ENCODE peak calls at places on chromosomes 13 and 19, in four cellular contexts. One of them, this sample, is unnamed.

GRCh38 chr19:15124572-15125231 is 17.5 kb downstream of the SYDE1 start:
- DNase-seq in psoas muscle: peak; percentile 61
- DNase-seq in tibial artery: no peak
- DNase-seq in small intestine: peak; percentile 80
- DNase-seq in this sample: no peak

GRCh38 chr13:76903544-76904162 is 17.4 kb upstream of the KCTD12 start:
- DNase-seq in small intestine: peak; percentile 64
- DNase-seq in psoas muscle: no peak
- DNase-seq in tibial artery: peak; percentile 69
- DNase-seq in this sample: peak; percentile 69

GRCh38 chr19:50030937-50031336 is 5.1 kb downstream of the ZNF473 start:
- DNase-seq in tibial artery: no peak
- DNase-seq in small intestine: no peak
- DNase-seq in psoas muscle: no peak
- DNase-seq in this sample: no peak

GRCh38 chr13:114107686-114108081 is 24.7 kb downstream of the RASA3 start:
- DNase-seq in psoas muscle: peak; percentile 87
- DNase-seq in small intestine: no peak
- DNase-seq in tibial artery: peak; percentile 17
- DNase-seq in this sample: no peak

GRCh38 chr13:41742917-41743552 is 217.9 kb downstream of the VWA8 start:
- DNase-seq in small intestine: no peak
- DNase-seq in psoas muscle: no peak
- DNase-seq in tibial artery: no peak
- DNase-seq in this sample: no peak

GRCh38 chr13:50613356-50613831 is 230.1 kb downstream of the DLEU7 start:
- DNase-seq in psoas muscle: no peak
- DNase-seq in small intestine: no peak
- DNase-seq in tibial artery: no peak
- DNase-seq in this sample: no peak

GRCh38 chr19:38952395-38953165 is 21.8 kb downstream of the MRPS12 start:
- DNase-seq in small intestine: peak; percentile 80
- DNase-seq in psoas muscle: no peak
- DNase-seq in tibial artery: no peak
- DNase-seq in this sample: peak; percentile 28

GRCh38 chr13:107342747-107343146 is 774.8 kb upstream of the ARGLU1 start:
- DNase-seq in small intestine: no peak
- DNase-seq in tibial artery: no peak
- DNase-seq in psoas muscle: no peak
- DNase-seq in this sample: no peak

GRCh38 chr19:42433503-42434260 is 6.5 kb upstream of the LIPE start:
- DNase-seq in small intestine: peak; percentile 94
- DNase-seq in tibial artery: peak; percentile 66
- DNase-seq in psoas muscle: peak; percentile 91
- DNase-seq in this sample: peak; percentile 60

GRCh38 chr13:57631607-57632275 is at the start of gene PCDH17:
- DNase-seq in small intestine: no peak
- DNase-seq in tibial artery: peak; percentile 65
- DNase-seq in psoas muscle: peak; percentile 53
- DNase-seq in this sample: no peak

GRCh38 chr19:19418548-19419260 is 13.2 kb downstream of the GATAD2A start:
- DNase-seq in psoas muscle: no peak
- DNase-seq in tibial artery: no peak
- DNase-seq in small intestine: no peak
- DNase-seq in this sample: no peak

GRCh38 chr13:27359203-27359821 is 65.1 kb upstream of the GTF3A start:
- DNase-seq in psoas muscle: peak; percentile 70
- DNase-seq in tibial artery: peak; percentile 49
- DNase-seq in small intestine: peak; percentile 72
- DNase-seq in this sample: peak; percentile 70

GRCh38 chr13:31885994-31886393 is 145.6 kb upstream of the FRY start:
- DNase-seq in tibial artery: no peak
- DNase-seq in psoas muscle: no peak
- DNase-seq in small intestine: no peak
- DNase-seq in this sample: no peak

GRCh38 chr13:83780201-83780600 is 102.1 kb downstream of the SLITRK1 start:
- DNase-seq in psoas muscle: no peak
- DNase-seq in small intestine: peak; percentile 5
- DNase-seq in tibial artery: no peak
- DNase-seq in this sample: no peak

GRCh38 chr13:95296326-95296939 is 4.8 kb downstream of the ABCC4 start:
- DNase-seq in small intestine: peak; percentile 66
- DNase-seq in tibial artery: no peak
- DNase-seq in psoas muscle: peak; percentile 74
- DNase-seq in this sample: no peak

GRCh38 chr19:16820056-16820455 is 9.1 kb upstream of the SIN3B start:
- DNase-seq in tibial artery: no peak
- DNase-seq in psoas muscle: no peak
- DNase-seq in small intestine: no peak
- DNase-seq in this sample: no peak

GRCh38 chr19:42191855-42192254 is 25.6 kb downstream of the DEDD2 start:
- DNase-seq in tibial artery: no peak
- DNase-seq in psoas muscle: no peak
- DNase-seq in small intestine: peak; percentile 99
- DNase-seq in this sample: no peak

GRCh38 chr19:48629599-48630288 is 7.4 kb downstream of the DBP start:
- DNase-seq in small intestine: peak; percentile 98
- DNase-seq in psoas muscle: peak; percentile 77
- DNase-seq in tibial artery: no peak
- DNase-seq in this sample: no peak

GRCh38 chr13:111228262-111229144 is 91.9 kb upstream of the TEX29 start:
- DNase-seq in small intestine: no peak
- DNase-seq in psoas muscle: peak; percentile 62
- DNase-seq in tibial artery: no peak
- DNase-seq in this sample: no peak

GRCh38 chr19:46839752-46840151 is 10.9 kb downstream of the AP2S1 start:
- DNase-seq in tibial artery: no peak
- DNase-seq in small intestine: peak; percentile 83
- DNase-seq in psoas muscle: no peak
- DNase-seq in this sample: no peak

GRCh38 chr13:51271528-51272070 is 49.4 kb downstream of the FAM124A start:
- DNase-seq in tibial artery: no peak
- DNase-seq in small intestine: no peak
- DNase-seq in psoas muscle: no peak
- DNase-seq in this sample: no peak

GRCh38 chr19:46492841-46493235 is 2.8 kb downstream of the PNMA8B start:
- DNase-seq in tibial artery: no peak
- DNase-seq in small intestine: no peak
- DNase-seq in psoas muscle: no peak
- DNase-seq in this sample: no peak

GRCh38 chr19:10292206-10292788 is 2.5 kb downstream of the ICAM5 start:
- DNase-seq in small intestine: peak; percentile 79
- DNase-seq in psoas muscle: peak; percentile 85
- DNase-seq in tibial artery: peak; percentile 71
- DNase-seq in this sample: peak; percentile 56

GRCh38 chr13:97231832-97232201 is 9.7 kb downstream of the MBNL2 start:
- DNase-seq in small intestine: no peak
- DNase-seq in tibial artery: no peak
- DNase-seq in psoas muscle: no peak
- DNase-seq in this sample: no peak

GRCh38 chr13:97234742-97235141 is 12.6 kb downstream of the MBNL2 start:
- DNase-seq in psoas muscle: no peak
- DNase-seq in tibial artery: no peak
- DNase-seq in small intestine: peak; percentile 91
- DNase-seq in this sample: no peak

GRCh38 chr13:97234236-97234635 is 12.1 kb downstream of the MBNL2 start:
- DNase-seq in tibial artery: no peak
- DNase-seq in small intestine: peak; percentile 92
- DNase-seq in psoas muscle: no peak
- DNase-seq in this sample: no peak

GRCh38 chr13:97235549-97236206 is 13.5 kb downstream of the MBNL2 start:
- DNase-seq in psoas muscle: no peak
- DNase-seq in tibial artery: no peak
- DNase-seq in small intestine: peak; percentile 62
- DNase-seq in this sample: no peak

DNA sequence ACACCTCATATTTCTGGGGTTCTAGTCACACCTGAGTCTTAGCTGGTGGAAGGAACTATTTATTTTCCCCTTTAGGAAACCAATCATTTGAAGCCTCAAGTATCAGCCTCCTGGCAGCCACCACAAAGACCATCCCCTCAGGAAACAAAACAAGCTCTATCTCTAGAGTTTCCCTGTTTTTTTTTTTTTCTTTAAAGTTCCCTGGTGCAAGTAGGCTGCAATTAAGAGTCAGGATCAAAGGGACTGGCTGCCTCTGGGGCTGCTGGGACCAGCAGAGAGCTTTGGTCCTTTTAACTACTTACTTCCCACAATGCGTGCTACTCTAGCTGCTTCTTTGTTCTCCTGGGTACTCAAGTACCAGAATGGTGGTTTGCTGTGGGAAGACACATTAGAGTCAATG is 11.4 kb downstream of the MBNL2 start:
- DNase-seq in tibial artery: no peak
- DNase-seq in small intestine: no peak
- DNase-seq in psoas muscle: no peak
- DNase-seq in this sample: no peak
- H3K27me3 ChIP-seq in tibial artery: no peaks in the 10 kb centered on the region
- H3K27me3 ChIP-seq in small intestine: no peaks in the 10 kb centered on the region
- H3K27me3 ChIP-seq in psoas muscle: no peaks in the 10 kb centered on the region
- H3K27me3 ChIP-seq in this sample: no peaks in the 10 kb centered on the region

GRCh38 chr13:40579535-40579934 is 86.9 kb downstream of the FOXO1 start:
- DNase-seq in small intestine: no peak
- DNase-seq in psoas muscle: no peak
- DNase-seq in tibial artery: no peak
- DNase-seq in this sample: no peak

GRCh38 chr13:40578055-40578454 is 88.4 kb downstream of the FOXO1 start:
- DNase-seq in psoas muscle: no peak
- DNase-seq in tibial artery: no peak
- DNase-seq in small intestine: no peak
- DNase-seq in this sample: no peak

GRCh38 chr13:40572961-40573360 is 93.5 kb downstream of the FOXO1 start:
- DNase-seq in psoas muscle: no peak
- DNase-seq in tibial artery: no peak
- DNase-seq in small intestine: no peak
- DNase-seq in this sample: no peak

GRCh38 chr13:40580566-40581276 is 85.7 kb downstream of the FOXO1 start:
- DNase-seq in tibial artery: no peak
- DNase-seq in small intestine: no peak
- DNase-seq in psoas muscle: no peak
- DNase-seq in this sample: no peak

DNA sequence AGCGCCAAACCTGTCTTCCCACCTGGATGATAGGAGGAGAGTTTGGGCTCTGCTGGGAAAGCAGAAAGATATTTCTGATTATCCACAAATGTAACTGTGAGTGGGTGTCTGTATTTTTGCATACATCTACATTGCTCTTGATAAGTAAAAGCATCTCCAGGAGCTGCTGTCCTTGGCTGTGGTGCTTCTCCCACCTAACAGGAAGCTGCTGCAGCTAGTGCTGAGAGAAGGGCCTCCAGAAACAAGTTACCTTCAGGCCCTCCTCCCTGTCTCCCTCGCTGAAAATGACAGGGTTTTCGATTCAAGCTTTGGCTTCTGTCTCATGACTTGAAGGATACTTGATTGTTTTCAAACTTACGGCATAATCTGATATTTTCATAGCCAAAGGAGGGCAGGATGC is 90.1 kb downstream of the FOXO1 start:
- DNase-seq in tibial artery: no peak
- DNase-seq in psoas muscle: no peak
- DNase-seq in small intestine: no peak
- DNase-seq in this sample: no peak
- H3K4me1 ChIP-seq in tibial artery: peaks cover 14% of the 10 kb centered on the region
- H3K4me1 ChIP-seq in psoas muscle: peaks cover 90% of the 10 kb centered on the region
- H3K4me1 ChIP-seq in small intestine: peaks cover 14% of the 10 kb centered on the region
- H3K4me1 ChIP-seq in this sample: peaks cover 88% of the 10 kb centered on the region

DNA sequence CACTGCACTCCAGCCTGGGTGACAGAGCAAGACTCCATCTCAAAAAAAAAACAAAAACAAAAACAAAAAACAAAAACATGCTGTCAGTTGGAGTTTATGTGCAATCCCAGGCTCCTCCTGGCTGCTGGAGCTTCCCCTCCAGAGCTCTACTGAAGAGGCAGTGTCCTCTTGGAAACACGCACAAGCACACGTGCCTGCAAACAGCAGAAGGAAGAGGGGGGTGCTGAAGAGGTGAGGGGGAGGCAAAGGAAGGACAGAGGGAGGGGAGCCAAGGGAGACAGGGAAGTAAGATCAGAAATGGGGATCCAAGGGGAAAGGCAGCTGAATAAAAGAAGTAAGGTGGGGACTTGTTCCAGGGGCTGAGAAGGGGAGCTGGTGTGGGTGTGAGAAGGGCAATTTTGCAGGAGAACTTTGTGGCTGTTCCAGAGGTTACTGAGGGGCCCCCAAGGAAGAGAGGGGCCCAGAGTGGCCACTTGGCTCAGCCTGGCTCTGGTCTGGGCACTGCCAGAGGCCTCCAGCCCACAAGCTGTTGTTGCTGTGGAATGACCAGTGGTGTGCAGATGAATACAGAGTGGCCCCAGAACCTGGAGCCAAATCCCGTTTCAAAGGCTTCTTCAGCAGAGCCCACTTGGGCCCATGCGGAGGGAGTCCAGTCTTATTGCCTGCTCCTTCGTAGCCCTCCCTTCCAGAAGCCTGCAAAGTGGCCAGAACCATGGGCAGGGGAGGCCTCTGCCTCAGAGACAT is 34.4 kb downstream of the LYL1 start:
- DNase-seq in small intestine: peak; percentile 24
- DNase-seq in tibial artery: no peak
- DNase-seq in psoas muscle: no peak
- DNase-seq in this sample: no peak
- H3K27me3 ChIP-seq in small intestine: no peaks in the 10 kb centered on the region
- H3K27me3 ChIP-seq in tibial artery: no peaks in the 10 kb centered on the region
- H3K27me3 ChIP-seq in psoas muscle: no peaks in the 10 kb centered on the region
- H3K27me3 ChIP-seq in this sample: no peaks in the 10 kb centered on the region

GRCh38 chr13:23377603-23378002 is 55.9 kb downstream of the SACS start:
- DNase-seq in small intestine: no peak
- DNase-seq in tibial artery: no peak
- DNase-seq in psoas muscle: no peak
- DNase-seq in this sample: no peak

GRCh38 chr13:23378009-23378632 is 55.4 kb downstream of the SACS start:
- DNase-seq in psoas muscle: no peak
- DNase-seq in tibial artery: peak; percentile 37
- DNase-seq in small intestine: peak; percentile 25
- DNase-seq in this sample: peak; percentile 39

GRCh38 chr13:23372264-23372905 is 61.1 kb downstream of the SACS start:
- DNase-seq in psoas muscle: no peak
- DNase-seq in tibial artery: no peak
- DNase-seq in small intestine: no peak
- DNase-seq in this sample: no peak

GRCh38 chr13:23380534-23380933 is 53.0 kb downstream of the SACS start:
- DNase-seq in small intestine: no peak
- DNase-seq in psoas muscle: no peak
- DNase-seq in tibial artery: no peak
- DNase-seq in this sample: no peak

GRCh38 chr13:23375007-23375971 is 58.2 kb downstream of the SACS start:
- DNase-seq in small intestine: peak; percentile 89
- DNase-seq in tibial artery: peak; percentile 94
- DNase-seq in psoas muscle: peak; percentile 98
- DNase-seq in this sample: peak; percentile 96
- H3K4me1 ChIP-seq in small intestine: no peaks in the 10 kb centered on the region
- H3K4me1 ChIP-seq in tibial artery: peaks cover 29% of the 10 kb centered on the region
- H3K4me1 ChIP-seq in psoas muscle: peaks cover 40% of the 10 kb centered on the region
- H3K4me1 ChIP-seq in this sample: peaks cover 21% of the 10 kb centered on the region

DNA sequence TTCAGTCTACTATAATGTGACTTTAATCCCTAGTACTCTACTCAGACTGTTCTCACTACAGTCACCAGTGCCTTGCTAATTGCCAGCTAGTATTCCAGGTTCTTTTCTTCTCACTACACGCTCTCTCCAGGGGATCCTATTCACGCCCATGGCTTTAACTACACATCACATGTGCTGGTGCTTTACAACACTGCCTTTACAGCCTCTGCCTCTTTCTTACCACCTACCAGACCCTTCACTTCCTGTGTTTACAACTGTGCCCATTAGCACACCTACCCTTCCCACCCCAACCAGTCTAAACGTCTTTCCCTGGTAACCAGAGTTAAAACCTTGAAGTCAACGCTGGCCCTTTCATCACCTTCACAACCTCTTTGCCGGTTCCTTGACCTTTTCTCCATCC is 249.5 kb downstream of the DNAJC15 start:
- DNase-seq in small intestine: no peak
- DNase-seq in psoas muscle: no peak
- DNase-seq in tibial artery: no peak
- DNase-seq in this sample: no peak
- H3K27me3 ChIP-seq in small intestine: no peaks in the 10 kb centered on the region
- H3K27me3 ChIP-seq in psoas muscle: no peaks in the 10 kb centered on the region
- H3K27me3 ChIP-seq in tibial artery: no peaks in the 10 kb centered on the region
- H3K27me3 ChIP-seq in this sample: no peaks in the 10 kb centered on the region